ENCODE peak calls at places on chromosomes 6 and 20, in seven cellular contexts. One of them, this sample, is unnamed.

GRCh38 chr6:166614171-166614583 is 12.9 kb downstream of the RPS6KA2 start:
- DNase-seq in heart right ventricle: no peak
- DNase-seq in astrocyte: no peak
- DNase-seq in brain microvascular endothelial cell: no peak
- DNase-seq in left lung: no peak
- DNase-seq in suprapubic skin: no peak
- DNase-seq in endothelial cell: no peak
- DNase-seq in this sample: no peak

GRCh38 chr6:36924131-36924530 is 30.4 kb upstream of the PI16 start:
- DNase-seq in heart right ventricle: no peak
- DNase-seq in astrocyte: no peak
- DNase-seq in brain microvascular endothelial cell: no peak
- DNase-seq in left lung: no peak
- DNase-seq in suprapubic skin: no peak
- DNase-seq in endothelial cell: no peak
- DNase-seq in this sample: no peak

GRCh38 chr20:34507661-34508060 is 8.6 kb upstream of the DYNLRB1 start:
- DNase-seq in heart right ventricle: no peak
- DNase-seq in astrocyte: no peak
- DNase-seq in brain microvascular endothelial cell: no peak
- DNase-seq in left lung: no peak
- DNase-seq in suprapubic skin: no peak
- DNase-seq in endothelial cell: no peak
- DNase-seq in this sample: no peak

GRCh38 chr20:53036992-53037391 is 64.8 kb downstream of the TSHZ2 start:
- DNase-seq in heart right ventricle: no peak
- DNase-seq in astrocyte: no peak
- DNase-seq in brain microvascular endothelial cell: no peak
- DNase-seq in left lung: no peak
- DNase-seq in suprapubic skin: no peak
- DNase-seq in endothelial cell: no peak
- DNase-seq in this sample: no peak

GRCh38 chr6:11811644-11812264 is 33.2 kb upstream of the ADTRP start:
- DNase-seq in heart right ventricle: no peak
- DNase-seq in astrocyte: no peak
- DNase-seq in brain microvascular endothelial cell: no peak
- DNase-seq in left lung: no peak
- DNase-seq in suprapubic skin: no peak
- DNase-seq in endothelial cell: no peak
- DNase-seq in this sample: no peak

GRCh38 chr6:33191383-33192104 is 723 bp downstream of the COL11A2 start:
- DNase-seq in heart right ventricle: no peak
- DNase-seq in astrocyte: no peak
- DNase-seq in brain microvascular endothelial cell: no peak
- DNase-seq in left lung: peak; percentile 65
- DNase-seq in suprapubic skin: no peak
- DNase-seq in endothelial cell: no peak
- DNase-seq in this sample: no peak

GRCh38 chr20:53609501-53610445 is 16.1 kb upstream of the ZNF217 start:
- DNase-seq in heart right ventricle: peak; percentile 42
- DNase-seq in astrocyte: peak; percentile 49
- DNase-seq in brain microvascular endothelial cell: no peak
- DNase-seq in left lung: peak; percentile 83
- DNase-seq in suprapubic skin: peak; percentile 66
- DNase-seq in endothelial cell: peak; percentile 44
- DNase-seq in this sample: no peak

GRCh38 chr6:139823099-139823807 is 448.8 kb upstream of the CITED2 start:
- DNase-seq in heart right ventricle: no peak
- DNase-seq in astrocyte: no peak
- DNase-seq in brain microvascular endothelial cell: no peak
- DNase-seq in left lung: no peak
- DNase-seq in suprapubic skin: no peak
- DNase-seq in endothelial cell: no peak
- DNase-seq in this sample: no peak

GRCh38 chr6:142722010-142722409 is 223.0 kb downstream of the HIVEP2 start:
- DNase-seq in heart right ventricle: no peak
- DNase-seq in astrocyte: no peak
- DNase-seq in brain microvascular endothelial cell: no peak
- DNase-seq in left lung: no peak
- DNase-seq in suprapubic skin: no peak
- DNase-seq in endothelial cell: no peak
- DNase-seq in this sample: no peak

GRCh38 chr6:53041356-53041755 is 23.8 kb upstream of the FBXO9 start:
- DNase-seq in heart right ventricle: no peak
- DNase-seq in astrocyte: peak; percentile 87
- DNase-seq in brain microvascular endothelial cell: peak; percentile 59
- DNase-seq in left lung: no peak
- DNase-seq in suprapubic skin: no peak
- DNase-seq in endothelial cell: no peak
- DNase-seq in this sample: peak; percentile 57

GRCh38 chr20:33862709-33863403 is 51.7 kb downstream of the CHMP4B start:
- DNase-seq in heart right ventricle: peak; percentile 46
- DNase-seq in astrocyte: peak; percentile 50
- DNase-seq in brain microvascular endothelial cell: peak; percentile 65
- DNase-seq in left lung: peak; percentile 84
- DNase-seq in suprapubic skin: no peak
- DNase-seq in endothelial cell: peak; percentile 69
- DNase-seq in this sample: no peak

GRCh38 chr6:98014791-98015201 is 731.8 kb upstream of the MMS22L start:
- DNase-seq in heart right ventricle: no peak
- DNase-seq in astrocyte: no peak
- DNase-seq in brain microvascular endothelial cell: no peak
- DNase-seq in left lung: no peak
- DNase-seq in suprapubic skin: no peak
- DNase-seq in endothelial cell: no peak
- DNase-seq in this sample: no peak

GRCh38 chr20:59939879-59940128 is 301 bp downstream of the PPP1R3D start:
- DNase-seq in heart right ventricle: peak; percentile 58
- DNase-seq in astrocyte: no peak
- DNase-seq in brain microvascular endothelial cell: no peak
- DNase-seq in left lung: no peak
- DNase-seq in suprapubic skin: peak; percentile 69
- DNase-seq in endothelial cell: no peak
- DNase-seq in this sample: no peak

GRCh38 chr20:4468114-4468513 is 253.6 kb upstream of the PRND start:
- DNase-seq in heart right ventricle: no peak
- DNase-seq in astrocyte: no peak
- DNase-seq in brain microvascular endothelial cell: no peak
- DNase-seq in left lung: no peak
- DNase-seq in suprapubic skin: no peak
- DNase-seq in endothelial cell: no peak
- DNase-seq in this sample: no peak

GRCh38 chr6:53529324-53530036 is 15.4 kb downstream of the GCLC start:
- DNase-seq in heart right ventricle: no peak
- DNase-seq in astrocyte: no peak
- DNase-seq in brain microvascular endothelial cell: no peak
- DNase-seq in left lung: no peak
- DNase-seq in suprapubic skin: no peak
- DNase-seq in endothelial cell: no peak
- DNase-seq in this sample: no peak

GRCh38 chr6:106431972-106432371 is 71.5 kb downstream of the CRYBG1 start:
- DNase-seq in heart right ventricle: no peak
- DNase-seq in astrocyte: peak; percentile 42
- DNase-seq in brain microvascular endothelial cell: no peak
- DNase-seq in left lung: no peak
- DNase-seq in suprapubic skin: no peak
- DNase-seq in endothelial cell: no peak
- DNase-seq in this sample: no peak

GRCh38 chr20:62269871-62270270 is 31.6 kb downstream of the OSBPL2 start:
- DNase-seq in heart right ventricle: no peak
- DNase-seq in astrocyte: no peak
- DNase-seq in brain microvascular endothelial cell: no peak
- DNase-seq in left lung: no peak
- DNase-seq in suprapubic skin: no peak
- DNase-seq in endothelial cell: no peak
- DNase-seq in this sample: no peak

GRCh38 chr6:159002432-159003160 is 2.6 kb upstream of the RSPH3 start:
- DNase-seq in heart right ventricle: no peak
- DNase-seq in astrocyte: peak; percentile 67
- DNase-seq in brain microvascular endothelial cell: peak; percentile 55
- DNase-seq in left lung: no peak
- DNase-seq in suprapubic skin: no peak
- DNase-seq in endothelial cell: no peak
- DNase-seq in this sample: no peak

GRCh38 chr6:149318581-149319286 is 1.2 kb downstream of the TAB2 start:
- DNase-seq in heart right ventricle: no peak
- DNase-seq in astrocyte: no peak
- DNase-seq in brain microvascular endothelial cell: no peak
- DNase-seq in left lung: no peak
- DNase-seq in suprapubic skin: no peak
- DNase-seq in endothelial cell: no peak
- DNase-seq in this sample: no peak

GRCh38 chr6:161618816-161619454 is 345.1 kb upstream of the AGPAT4 start:
- DNase-seq in heart right ventricle: no peak
- DNase-seq in astrocyte: peak; percentile 74
- DNase-seq in brain microvascular endothelial cell: peak; percentile 45
- DNase-seq in left lung: no peak
- DNase-seq in suprapubic skin: no peak
- DNase-seq in endothelial cell: peak; percentile 27
- DNase-seq in this sample: peak; percentile 4

GRCh38 chr6:122772724-122773123 is 6.8 kb upstream of the FABP7 start:
- DNase-seq in heart right ventricle: no peak
- DNase-seq in astrocyte: no peak
- DNase-seq in brain microvascular endothelial cell: no peak
- DNase-seq in left lung: no peak
- DNase-seq in suprapubic skin: no peak
- DNase-seq in endothelial cell: no peak
- DNase-seq in this sample: no peak

GRCh38 chr6:11890849-11891248 is 112.2 kb upstream of the ADTRP start:
- DNase-seq in heart right ventricle: no peak
- DNase-seq in astrocyte: no peak
- DNase-seq in brain microvascular endothelial cell: peak; percentile 20
- DNase-seq in left lung: no peak
- DNase-seq in suprapubic skin: no peak
- DNase-seq in endothelial cell: no peak
- DNase-seq in this sample: no peak

GRCh38 chr20:49045440-49046086 is 549 bp upstream of the CSE1L start:
- DNase-seq in heart right ventricle: peak; percentile 35
- DNase-seq in astrocyte: no peak
- DNase-seq in brain microvascular endothelial cell: no peak
- DNase-seq in left lung: peak; percentile 84
- DNase-seq in suprapubic skin: peak; percentile 68
- DNase-seq in endothelial cell: peak; percentile 25
- DNase-seq in this sample: no peak

GRCh38 chr6:128508588-128509296 is 11.7 kb downstream of the PTPRK start:
- DNase-seq in heart right ventricle: no peak
- DNase-seq in astrocyte: peak; percentile 96
- DNase-seq in brain microvascular endothelial cell: peak; percentile 97
- DNase-seq in left lung: no peak
- DNase-seq in suprapubic skin: no peak
- DNase-seq in endothelial cell: no peak
- DNase-seq in this sample: peak; percentile 56

GRCh38 chr6:139449611-139450000 is 75.2 kb upstream of the CITED2 start:
- DNase-seq in heart right ventricle: no peak
- DNase-seq in astrocyte: peak; percentile 31
- DNase-seq in brain microvascular endothelial cell: no peak
- DNase-seq in left lung: no peak
- DNase-seq in suprapubic skin: no peak
- DNase-seq in endothelial cell: no peak
- DNase-seq in this sample: no peak

DNA sequence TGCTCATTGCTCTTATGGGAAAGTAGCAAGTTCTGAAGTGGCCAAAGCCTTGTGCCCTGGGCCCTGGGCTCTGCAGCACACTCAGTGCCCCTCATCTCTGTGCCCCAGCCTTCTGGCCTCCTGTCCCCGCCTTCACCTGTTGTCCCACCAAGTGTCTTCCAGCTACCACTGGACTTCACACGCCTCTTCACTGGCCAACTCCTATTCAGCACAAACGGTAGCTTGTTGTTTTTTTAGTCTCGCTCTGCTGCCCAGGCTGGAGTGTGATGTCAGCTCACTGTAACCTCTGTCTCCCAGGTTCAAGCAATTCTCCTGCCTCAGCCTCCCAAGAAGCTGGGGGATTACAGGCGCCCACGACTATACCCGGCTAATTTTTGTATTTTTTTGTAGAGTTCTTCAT is 4.8 kb downstream of the CCHCR1 start:
- DNase-seq in heart right ventricle: no peak
- DNase-seq in astrocyte: no peak
- DNase-seq in brain microvascular endothelial cell: no peak
- DNase-seq in left lung: no peak
- DNase-seq in suprapubic skin: no peak
- DNase-seq in endothelial cell: no peak
- DNase-seq in this sample: no peak
- TF ChIP-seq CTCF in heart right ventricle: no peak
- TF ChIP-seq CTCF in astrocyte: no peak
- TF ChIP-seq CTCF in brain microvascular endothelial cell: no peak
- TF ChIP-seq CTCF in left lung: no peak
- TF ChIP-seq CTCF in suprapubic skin: no peak
- TF ChIP-seq CTCF in endothelial cell: no peak
- TF ChIP-seq CTCF in this sample: no peak

GRCh38 chr20:40265872-40266533 is 423.0 kb downstream of the MAFB start:
- DNase-seq in heart right ventricle: no peak
- DNase-seq in astrocyte: no peak
- DNase-seq in brain microvascular endothelial cell: peak; percentile 19
- DNase-seq in left lung: no peak
- DNase-seq in suprapubic skin: no peak
- DNase-seq in endothelial cell: peak; percentile 40
- DNase-seq in this sample: no peak
- TF ChIP-seq CTCF in heart right ventricle: peak; percentile 46
- TF ChIP-seq CTCF in astrocyte: no peak
- TF ChIP-seq CTCF in brain microvascular endothelial cell: peak; percentile 70
- TF ChIP-seq CTCF in left lung: peak; percentile 27
- TF ChIP-seq CTCF in suprapubic skin: peak; percentile 30
- TF ChIP-seq CTCF in endothelial cell: peak; percentile 48
- TF ChIP-seq CTCF in this sample: peak; percentile 68

GRCh38 chr20:10316582-10316981 is 98.0 kb downstream of the SNAP25 start:
- DNase-seq in heart right ventricle: no peak
- DNase-seq in astrocyte: no peak
- DNase-seq in brain microvascular endothelial cell: no peak
- DNase-seq in left lung: no peak
- DNase-seq in suprapubic skin: no peak
- DNase-seq in endothelial cell: no peak
- DNase-seq in this sample: no peak
- TF ChIP-seq CTCF in heart right ventricle: peak; percentile 24
- TF ChIP-seq CTCF in astrocyte: no peak
- TF ChIP-seq CTCF in brain microvascular endothelial cell: peak; percentile 38
- TF ChIP-seq CTCF in left lung: no peak
- TF ChIP-seq CTCF in suprapubic skin: no peak
- TF ChIP-seq CTCF in endothelial cell: no peak
- TF ChIP-seq CTCF in this sample: no peak

DNA sequence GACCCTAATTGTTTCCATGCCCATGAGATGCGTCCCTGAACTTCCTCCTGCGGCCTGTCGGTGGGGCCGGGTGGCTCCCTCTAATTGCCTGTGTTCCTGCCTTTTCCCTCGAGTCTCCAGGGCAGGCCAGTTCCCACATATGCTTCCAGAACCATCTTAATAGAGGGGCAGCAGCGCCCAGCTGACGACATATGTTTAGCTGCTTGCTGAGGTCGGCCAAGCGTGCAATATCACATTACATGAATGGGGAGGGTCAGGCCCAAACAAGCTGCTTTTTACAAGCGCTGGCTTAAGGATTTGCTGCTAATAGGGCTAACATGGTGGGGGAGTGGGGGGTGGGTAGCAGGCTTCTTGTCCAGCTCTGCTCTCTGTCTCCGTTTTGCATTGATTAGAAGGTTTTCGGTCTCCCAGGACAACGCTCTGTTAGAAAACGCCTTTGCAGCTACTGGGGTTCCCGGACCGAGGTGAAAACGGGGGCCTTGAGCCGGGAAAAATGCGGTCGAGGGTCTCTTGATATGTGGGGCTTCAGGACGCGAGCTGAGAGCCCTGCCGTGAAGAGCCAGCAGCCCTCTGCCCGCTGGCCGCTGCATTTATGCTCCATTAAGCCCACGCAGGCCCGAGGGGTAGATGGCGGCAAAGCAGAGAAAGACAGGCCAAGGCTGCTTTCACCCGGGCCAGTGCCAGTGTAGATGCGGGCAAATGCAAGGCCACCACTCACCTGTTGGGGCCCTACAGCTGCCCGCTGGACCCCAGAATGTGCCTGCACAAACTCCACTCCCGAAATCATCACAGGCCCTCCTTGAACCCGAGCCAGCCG is 308.5 kb downstream of the BMP7 start:
- DNase-seq in heart right ventricle: no peak
- DNase-seq in astrocyte: peak; percentile 14
- DNase-seq in brain microvascular endothelial cell: no peak
- DNase-seq in left lung: no peak
- DNase-seq in suprapubic skin: no peak
- DNase-seq in endothelial cell: peak; percentile 28
- DNase-seq in this sample: no peak
- TF ChIP-seq CTCF in heart right ventricle: no peak
- TF ChIP-seq CTCF in astrocyte: no peak
- TF ChIP-seq CTCF in brain microvascular endothelial cell: peak; percentile 7
- TF ChIP-seq CTCF in left lung: no peak
- TF ChIP-seq CTCF in suprapubic skin: no peak
- TF ChIP-seq CTCF in endothelial cell: no peak
- TF ChIP-seq CTCF in this sample: no peak

This sample was measured in AG04449.